ENCODE peak calls at places on chromosomes 6 and 20, in eight cellular contexts. One of them, this sample, is unnamed.

GRCh38 chr20:16563066-16563806 is 10.0 kb downstream of the KIF16B start:
- DNase-seq in transverse colon: no peak
- DNase-seq in adrenal gland: no peak
- DNase-seq in body of pancreas: no peak
- DNase-seq in erythroblast: no peak
- DNase-seq in tibial nerve: no peak
- DNase-seq in stomach: no peak
- DNase-seq in spleen: no peak
- DNase-seq in this sample: no peak

GRCh38 chr6:41942045-41942851 is 640 bp upstream of the CCND3 start:
- DNase-seq in transverse colon: no peak
- DNase-seq in spleen: no peak
- DNase-seq in stomach: no peak
- DNase-seq in tibial nerve: no peak
- DNase-seq in erythroblast: no peak
- DNase-seq in adrenal gland: no peak
- DNase-seq in body of pancreas: no peak
- DNase-seq in this sample: no peak

GRCh38 chr20:33685328-33686007 is 717 bp downstream of the E2F1 start:
- DNase-seq in adrenal gland: no peak
- DNase-seq in transverse colon: peak
- DNase-seq in erythroblast: peak
- DNase-seq in body of pancreas: no peak
- DNase-seq in stomach: no peak
- DNase-seq in tibial nerve: no peak
- DNase-seq in spleen: peak
- DNase-seq in this sample: no peak

GRCh38 chr6:36592221-36592655 is 1.9 kb upstream of the SRSF3 start:
- DNase-seq in adrenal gland: no peak
- DNase-seq in body of pancreas: no peak
- DNase-seq in tibial nerve: no peak
- DNase-seq in transverse colon: peak
- DNase-seq in erythroblast: no peak
- DNase-seq in stomach: no peak
- DNase-seq in spleen: no peak
- DNase-seq in this sample: no peak

GRCh38 chr6:139062921-139063320 is 34.4 kb downstream of the ABRACL start:
- DNase-seq in stomach: no peak
- DNase-seq in adrenal gland: no peak
- DNase-seq in body of pancreas: no peak
- DNase-seq in spleen: no peak
- DNase-seq in transverse colon: no peak
- DNase-seq in tibial nerve: no peak
- DNase-seq in erythroblast: no peak
- DNase-seq in this sample: no peak

GRCh38 chr6:168314029-168314420 is 5.6 kb downstream of the DACT2 start:
- DNase-seq in body of pancreas: no peak
- DNase-seq in stomach: no peak
- DNase-seq in spleen: no peak
- DNase-seq in adrenal gland: no peak
- DNase-seq in tibial nerve: no peak
- DNase-seq in transverse colon: no peak
- DNase-seq in erythroblast: no peak
- DNase-seq in this sample: no peak

GRCh38 chr20:41095110-41095969 is 42.0 kb upstream of the PLCG1 start:
- DNase-seq in transverse colon: peak
- DNase-seq in body of pancreas: peak
- DNase-seq in stomach: peak
- DNase-seq in tibial nerve: no peak
- DNase-seq in spleen: peak
- DNase-seq in adrenal gland: peak
- DNase-seq in erythroblast: peak
- DNase-seq in this sample: peak

GRCh38 chr6:43926644-43927524 is 156.9 kb downstream of the VEGFA start:
- DNase-seq in stomach: peak
- DNase-seq in erythroblast: peak
- DNase-seq in tibial nerve: no peak
- DNase-seq in adrenal gland: no peak
- DNase-seq in spleen: peak
- DNase-seq in transverse colon: peak
- DNase-seq in body of pancreas: peak
- DNase-seq in this sample: no peak

GRCh38 chr6:149975400-149975799 is 11.7 kb downstream of the ULBP1 start:
- DNase-seq in tibial nerve: no peak
- DNase-seq in spleen: no peak
- DNase-seq in transverse colon: no peak
- DNase-seq in body of pancreas: no peak
- DNase-seq in erythroblast: no peak
- DNase-seq in adrenal gland: no peak
- DNase-seq in stomach: no peak
- DNase-seq in this sample: no peak

DNA sequence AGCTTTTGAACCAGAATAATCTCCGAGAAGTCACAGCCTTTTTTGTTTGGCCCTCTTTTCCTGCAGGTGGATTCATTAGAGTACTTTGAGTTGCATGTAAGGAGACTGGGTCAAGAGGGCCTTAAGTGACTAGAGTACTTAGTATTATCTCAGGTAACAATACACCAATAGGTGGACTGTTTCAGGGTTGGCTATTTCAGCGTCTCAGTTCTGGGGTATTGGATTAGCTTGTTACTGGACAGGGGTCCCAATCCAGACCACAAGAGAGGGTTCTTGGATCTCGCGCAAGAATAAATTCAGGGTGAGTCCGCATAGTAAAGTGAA is 47.3 kb upstream of the SLC9A8 start:
- DNase-seq in erythroblast: no peak
- DNase-seq in transverse colon: no peak
- DNase-seq in spleen: no peak
- DNase-seq in body of pancreas: no peak
- DNase-seq in stomach: no peak
- DNase-seq in adrenal gland: no peak
- DNase-seq in tibial nerve: no peak
- DNase-seq in this sample: no peak
- TF ChIP-seq POLR2A in erythroblast: no peak
- TF ChIP-seq POLR2A in transverse colon: no peak
- TF ChIP-seq POLR2A in spleen: no peak
- TF ChIP-seq POLR2A in body of pancreas: no peak
- TF ChIP-seq POLR2A in stomach: no peak
- TF ChIP-seq POLR2A in adrenal gland: no peak
- TF ChIP-seq POLR2A in tibial nerve: no peak
- TF ChIP-seq POLR2A in this sample: no peak

GRCh38 chr6:158667360-158667981 is 17.6 kb downstream of the SYTL3 start:
- DNase-seq in transverse colon: no peak
- DNase-seq in tibial nerve: no peak
- DNase-seq in stomach: no peak
- DNase-seq in adrenal gland: no peak
- DNase-seq in spleen: no peak
- DNase-seq in erythroblast: no peak
- DNase-seq in body of pancreas: no peak
- DNase-seq in this sample: no peak
- TF ChIP-seq POLR2A in transverse colon: no peak
- TF ChIP-seq POLR2A in tibial nerve: no peak
- TF ChIP-seq POLR2A in stomach: no peak
- TF ChIP-seq POLR2A in adrenal gland: no peak
- TF ChIP-seq POLR2A in spleen: no peak
- TF ChIP-seq POLR2A in erythroblast: no peak
- TF ChIP-seq POLR2A in body of pancreas: no peak
- TF ChIP-seq POLR2A in this sample: no peak

DNA sequence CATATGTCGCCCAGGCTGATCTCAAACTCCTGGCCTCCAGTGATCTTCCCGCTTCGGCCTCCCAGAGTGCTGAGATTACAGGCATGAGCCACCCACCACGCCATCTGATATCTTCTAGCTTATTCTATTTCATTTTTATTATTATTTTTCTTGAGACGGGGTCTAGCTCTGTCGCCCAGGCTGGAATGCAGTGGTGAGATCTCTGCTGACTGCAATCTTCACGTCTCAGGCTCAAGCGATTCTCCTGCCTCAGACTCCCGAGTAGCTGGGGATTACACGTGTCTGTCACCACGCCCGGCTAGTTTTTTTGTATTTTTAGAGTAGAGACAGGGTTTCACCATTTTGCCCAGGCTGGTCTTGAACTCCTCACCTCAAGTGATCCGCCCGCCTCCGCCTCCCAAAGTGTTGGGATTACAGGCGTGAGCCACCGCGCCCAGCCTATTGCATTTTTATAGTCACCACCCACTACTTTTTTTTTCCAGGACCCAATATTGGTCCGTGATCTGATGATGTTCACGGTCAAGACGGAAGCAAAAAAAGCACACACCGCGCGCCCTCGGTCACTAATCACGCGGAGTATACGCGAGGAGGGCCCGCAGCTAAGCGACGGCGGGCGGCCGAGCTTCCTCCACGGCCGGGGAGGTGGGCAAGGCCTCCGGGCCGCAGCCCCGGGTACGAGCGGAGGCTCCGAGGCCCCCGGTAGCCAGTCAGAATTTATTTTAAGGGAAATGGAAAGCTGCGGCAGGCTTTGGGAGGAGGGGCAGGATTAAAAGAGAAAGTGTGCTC is 1.1 kb upstream of the LSM14B start:
- DNase-seq in body of pancreas: no peak
- DNase-seq in transverse colon: peak
- DNase-seq in stomach: no peak
- DNase-seq in adrenal gland: peak
- DNase-seq in erythroblast: peak
- DNase-seq in tibial nerve: no peak
- DNase-seq in spleen: no peak
- DNase-seq in this sample: peak
- TF ChIP-seq POLR2A in body of pancreas: peak
- TF ChIP-seq POLR2A in transverse colon: peak
- TF ChIP-seq POLR2A in stomach: no peak
- TF ChIP-seq POLR2A in adrenal gland: peak
- TF ChIP-seq POLR2A in erythroblast: no peak
- TF ChIP-seq POLR2A in tibial nerve: peak
- TF ChIP-seq POLR2A in spleen: peak
- TF ChIP-seq POLR2A in this sample: peak

GRCh38 chr20:50146732-50147662 is 6.5 kb downstream of the PEDS1 start:
- DNase-seq in stomach: peak
- DNase-seq in tibial nerve: no peak
- DNase-seq in body of pancreas: no peak
- DNase-seq in transverse colon: peak
- DNase-seq in erythroblast: peak
- DNase-seq in adrenal gland: no peak
- DNase-seq in spleen: peak
- DNase-seq in this sample: no peak
- TF ChIP-seq POLR2A in stomach: no peak
- TF ChIP-seq POLR2A in tibial nerve: no peak
- TF ChIP-seq POLR2A in body of pancreas: no peak
- TF ChIP-seq POLR2A in transverse colon: no peak
- TF ChIP-seq POLR2A in erythroblast: peak
- TF ChIP-seq POLR2A in adrenal gland: no peak
- TF ChIP-seq POLR2A in spleen: no peak
- TF ChIP-seq POLR2A in this sample: no peak

DNA sequence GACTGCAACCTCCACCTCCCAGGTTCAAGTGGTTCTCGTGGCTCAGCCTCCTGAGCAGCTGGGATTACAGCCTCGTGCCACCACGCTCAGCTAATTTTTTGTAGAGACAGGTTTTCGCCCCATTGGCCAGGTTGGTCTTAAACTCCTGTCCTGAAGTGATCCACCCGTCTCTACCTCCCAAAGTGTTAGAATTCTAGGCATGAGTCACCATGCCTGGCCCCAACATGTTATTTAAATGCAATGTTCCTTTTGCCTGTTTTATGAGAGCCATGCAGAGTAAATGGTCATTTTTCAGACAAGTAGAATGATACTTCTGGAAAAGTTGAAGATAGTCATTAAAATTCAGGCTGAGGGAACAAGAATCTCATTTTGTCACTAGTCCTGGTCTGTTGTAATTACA is 43.8 kb upstream of the RPS6KA2 start:
- DNase-seq in tibial nerve: no peak
- DNase-seq in spleen: no peak
- DNase-seq in adrenal gland: no peak
- DNase-seq in body of pancreas: no peak
- DNase-seq in transverse colon: no peak
- DNase-seq in erythroblast: no peak
- DNase-seq in stomach: no peak
- DNase-seq in this sample: no peak
- TF ChIP-seq POLR2A in tibial nerve: no peak
- TF ChIP-seq POLR2A in spleen: no peak
- TF ChIP-seq POLR2A in adrenal gland: no peak
- TF ChIP-seq POLR2A in body of pancreas: no peak
- TF ChIP-seq POLR2A in transverse colon: no peak
- TF ChIP-seq POLR2A in erythroblast: no peak
- TF ChIP-seq POLR2A in stomach: no peak
- TF ChIP-seq POLR2A in this sample: no peak